ENCODE peak calls at places on chromosomes 2 and 18, in five cellular contexts. A is heart left ventricle, P is mesendoderm, T is stomach, I is neuronal stem cell. D is an unnamed sample.

GRCh38 chr2:174482854-174483253 is 4.0 kb downstream of the GPR155 start:
- DNase-seq in A (no peak), P (no peak), T (no peak), I (no peak), D (no peak)

GRCh38 chr2:1739961-1740713 is 4.2 kb downstream of the PXDN start:
- DNase-seq in A (peak; percentile 59), P (no peak), T (no peak), I (no peak), D (peak; percentile 42)

GRCh38 chr2:64325852-64326577 is 127.9 kb upstream of the LGALSL start:
- DNase-seq in A (no peak), P (no peak), T (no peak), I (no peak), D (no peak)

GRCh38 chr2:126696644-126697520 is 40.9 kb downstream of the GYPC start:
- DNase-seq in A (no peak), P (no peak), T (no peak), I (no peak), D (peak; percentile 12)

GRCh38 chr2:239671471-239671870 is 270.7 kb upstream of the HDAC4 start:
- DNase-seq in A (no peak), P (no peak), T (no peak), I (no peak), D (no peak)

GRCh38 chr2:219289537-219290361 is 10.6 kb downstream of the DNAJB2 start:
- DNase-seq in A (no peak), P (no peak), T (no peak), I (no peak), D (no peak)

GRCh38 chr2:174009488-174010223 is 44.5 kb upstream of the SP3 start:
- DNase-seq in A (no peak), P (no peak), T (no peak), I (no peak), D (no peak)

GRCh38 chr18:76490701-76491171 is 4.3 kb downstream of the ZNF516 start:
- DNase-seq in A (no peak), P (peak; percentile 43), T (peak; percentile 76), I (no peak), D (peak; percentile 86)

GRCh38 chr2:232315923-232316299 is 62.6 kb upstream of the ALPP start:
- DNase-seq in A (peak; percentile 58), P (no peak), T (no peak), I (no peak), D (peak; percentile 38)

GRCh38 chr2:203900298-203900697 is 32.7 kb downstream of the CTLA4 start:
- DNase-seq in A (no peak), P (no peak), T (no peak), I (no peak), D (no peak)

GRCh38 chr2:40371525-40372277 is 80.2 kb downstream of the SLC8A1 start:
- DNase-seq in A (peak; percentile 22), P (peak; percentile 81), T (no peak), I (peak; percentile 30), D (peak; percentile 50)

GRCh38 chr2:101440127-101440738 is 34.7 kb downstream of the RFX8 start:
- DNase-seq in A (peak; percentile 71), P (no peak), T (peak; percentile 63), I (no peak), D (no peak)

GRCh38 chr18:79447703-79448367 is 52.1 kb downstream of the NFATC1 start:
- DNase-seq in A (no peak), P (no peak), T (no peak), I (no peak), D (no peak)

GRCh38 chr2:27573452-27573851 is 9.4 kb upstream of the ZNF512 start:
- DNase-seq in A (no peak), P (no peak), T (no peak), I (no peak), D (no peak)

GRCh38 chr2:13308989-13309388 is 592.3 kb downstream of the TRIB2 start:
- DNase-seq in A (no peak), P (no peak), T (no peak), I (no peak), D (no peak)

GRCh38 chr2:69525261-69525660 is 88.0 kb upstream of the NFU1 start:
- DNase-seq in A (no peak), P (no peak), T (no peak), I (no peak), D (no peak)

GRCh38 chr2:174286172-174286571 is 37.8 kb upstream of the OLA1 start:
- DNase-seq in A (no peak), P (peak; percentile 83), T (no peak), I (no peak), D (peak; percentile 63)

GRCh38 chr18:1499265-1499664 is 594.6 kb downstream of the ADCYAP1 start:
- DNase-seq in A (no peak), P (peak; percentile 16), T (no peak), I (no peak), D (no peak)

GRCh38 chr18:40346146-40346545 is 1608.9 kb upstream of the PIK3C3 start:
- DNase-seq in A (no peak), P (no peak), T (no peak), I (no peak), D (no peak)

GRCh38 chr2:5818947-5819346 is 126.8 kb downstream of the SOX11 start:
- DNase-seq in A (no peak), P (no peak), T (no peak), I (no peak), D (no peak)

GRCh38 chr2:135974036-135974435 is 11.4 kb downstream of the DARS1 start:
- DNase-seq in A (no peak), P (no peak), T (no peak), I (no peak), D (no peak)

GRCh38 chr2:208407667-208408066 is 1.1 kb downstream of the PTH2R start:
- DNase-seq in A (no peak), P (peak; percentile 39), T (no peak), I (peak; percentile 5), D (peak; percentile 69)

GRCh38 chr2:157866202-157866601 is 9.9 kb downstream of the ACVR1 start:
- DNase-seq in A (no peak), P (peak; percentile 37), T (no peak), I (no peak), D (peak; percentile 57)

DNA sequence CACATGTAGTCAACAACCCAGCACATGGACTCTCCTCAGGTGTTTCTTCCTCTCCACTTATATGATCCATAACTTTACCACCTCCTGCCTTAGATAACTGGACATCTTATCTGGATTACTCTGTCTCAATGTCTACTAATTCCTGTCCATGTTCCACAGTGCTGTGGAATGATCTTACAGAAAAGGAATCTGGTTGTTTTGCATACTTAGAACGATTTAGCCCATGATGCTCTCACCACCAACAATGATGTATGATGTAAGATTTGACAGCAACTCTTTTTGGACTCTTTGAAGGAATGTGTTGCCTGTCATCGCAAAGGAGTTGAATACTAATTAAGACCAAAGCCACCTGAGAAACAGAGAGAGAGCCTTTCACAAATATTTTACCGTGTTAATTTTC is 37.6 kb upstream of the SYT4 start:
- DNase-seq in A (no peak), P (peak; percentile 22), T (no peak), I (no peak), D (no peak)
- H3K4me1 ChIP-seq in A (no peaks in the 10 kb centered on the region), P (no peaks in the 10 kb centered on the region), T (no peaks in the 10 kb centered on the region), I (no peaks in the 10 kb centered on the region), D (no peaks in the 10 kb centered on the region)

GRCh38 chr2:172098287-172098649 is 4.4 kb downstream of the DLX2 start:
- DNase-seq in A (no peak), P (peak; percentile 47), T (no peak), I (no peak), D (peak; percentile 62)
- H3K27ac ChIP-seq in A (no peak overlapping the region), P (no peak overlapping the region), T (no peak overlapping the region), I (no peak overlapping the region), D (no peak overlapping the region)

GRCh38 chr2:227661827-227662226 is 4.8 kb upstream of the SCYGR5 start:
- DNase-seq in A (no peak), P (no peak), T (no peak), I (no peak), D (no peak)
- H3K4me1 ChIP-seq in A (no peaks in the 10 kb centered on the region), P (peaks cover 9% of the 10 kb centered on the region), T (no peaks in the 10 kb centered on the region), I (peaks cover 5% of the 10 kb centered on the region), D (peaks cover 9% of the 10 kb centered on the region)

DNA sequence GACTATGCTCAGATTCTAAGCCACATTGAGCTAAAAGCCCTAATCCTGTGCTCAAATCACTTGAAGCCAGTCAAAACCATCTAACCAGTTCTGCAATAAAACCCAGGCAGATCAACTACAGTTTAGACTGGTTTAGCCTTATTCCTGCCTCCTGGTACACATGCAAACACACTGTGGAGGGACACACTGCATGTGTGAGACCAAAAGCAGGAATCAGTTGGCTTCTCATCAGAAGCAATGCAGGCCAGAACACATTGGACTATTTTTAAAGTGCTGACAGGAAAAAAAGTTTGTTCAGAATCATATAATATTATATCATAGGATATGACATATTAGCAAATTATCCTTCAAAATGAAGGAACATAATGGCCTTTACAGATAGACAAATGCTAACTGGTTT is 52.5 kb upstream of the NT5C1B start:
- DNase-seq in A (no peak), P (no peak), T (no peak), I (no peak), D (no peak)
- H3K27ac ChIP-seq in A (no peak overlapping the region), P (no peak overlapping the region), T (no peak overlapping the region), I (no peak overlapping the region), D (no peak overlapping the region)

GRCh38 chr2:210092791-210093190 is 78.4 kb downstream of the KANSL1L start:
- DNase-seq in A (no peak), P (peak; percentile 32), T (no peak), I (no peak), D (no peak)
- H3K4me1 ChIP-seq in A (no peaks in the 10 kb centered on the region), P (no peaks in the 10 kb centered on the region), T (no peaks in the 10 kb centered on the region), I (no peaks in the 10 kb centered on the region), D (no peaks in the 10 kb centered on the region)

GRCh38 chr2:42092084-42092996 is 44.5 kb downstream of the PKDCC start:
- DNase-seq in A (no peak), P (peak; percentile 46), T (peak; percentile 55), I (no peak), D (no peak)
- H3K27ac ChIP-seq in A (no peak overlapping the region), P (no peak overlapping the region), T (peak overlapping the region; percentile 66), I (no peak overlapping the region), D (no peak overlapping the region)

GRCh38 chr18:32803571-32803970 is 30.7 kb upstream of the KLHL14 start:
- DNase-seq in A (no peak), P (no peak), T (no peak), I (peak; percentile 39), D (no peak)
- H3K4me1 ChIP-seq in A (no peaks in the 10 kb centered on the region), P (no peaks in the 10 kb centered on the region), T (no peaks in the 10 kb centered on the region), I (peaks cover 35% of the 10 kb centered on the region), D (no peaks in the 10 kb centered on the region)

DNA sequence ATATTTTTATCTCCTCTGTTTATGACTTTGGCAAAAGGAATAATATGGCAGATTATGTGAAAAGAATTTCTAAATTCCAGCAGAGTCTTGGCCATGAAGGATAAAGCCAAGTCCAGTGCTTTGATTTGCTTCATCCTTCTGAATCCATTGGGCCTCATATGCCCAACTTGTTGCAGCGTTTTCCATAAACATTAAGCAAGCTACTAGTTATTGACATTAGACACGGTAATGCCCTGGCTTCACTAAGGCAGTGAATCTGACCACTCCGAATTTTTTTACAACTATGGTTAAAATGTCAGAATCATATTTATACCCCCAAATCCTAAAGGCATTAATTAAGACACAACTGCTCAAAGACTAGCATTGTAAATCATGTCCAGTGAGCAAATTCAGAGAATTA is 79.8 kb downstream of the MAPRE2 start:
- DNase-seq in A (no peak), P (no peak), T (no peak), I (no peak), D (no peak)
- H3K27ac ChIP-seq in A (no peak overlapping the region), P (no peak overlapping the region), T (no peak overlapping the region), I (no peak overlapping the region), D (no peak overlapping the region)

D was measured in endodermal cell.